ENCODE peak calls at places on chromosomes 1 and 21, in eight cellular contexts. S is heart left ventricle; N is OCI-LY7; L is sigmoid colon; M is BJ; F is CD8-positive, alpha-beta T cell; Y is Caco-2; Z is prostate gland. T is an unnamed sample. For H3K36me3, the result is how much of the 10 kb centered on the place peaks cover.

GRCh38 chr1:33332881-33333280 is 12.0 kb upstream of the A3GALT2 start:
- DNase-seq in S (no peak), N (no peak), L (no peak), M (no peak), F (no peak), Y (no peak), Z (no peak), T (peak)

GRCh38 chr1:233668725-233669294 is 54.9 kb downstream of the KCNK1 start:
- DNase-seq in S (peak), N (no peak), L (no peak), M (peak), F (no peak), Y (no peak), Z (no peak), T (no peak)

GRCh38 chr1:56068908-56069307 is 510.5 kb downstream of the PLPP3 start:
- DNase-seq in S (no peak), N (no peak), L (no peak), M (no peak), F (no peak), Y (no peak), Z (no peak), T (no peak)

GRCh38 chr1:22376976-22377375 is 74.7 kb upstream of the ZBTB40 start:
- DNase-seq in S (no peak), N (no peak), L (no peak), M (no peak), F (no peak), Y (no peak), Z (no peak), T (no peak)

GRCh38 chr1:6234502-6235295 is 1.1 kb downstream of the ICMT start:
- DNase-seq in S (no peak), N (peak), L (no peak), M (no peak), F (no peak), Y (no peak), Z (no peak), T (no peak)

GRCh38 chr21:14479387-14479786 is 66.7 kb downstream of the SAMSN1 start:
- DNase-seq in S (no peak), N (no peak), L (no peak), M (no peak), F (no peak), Y (no peak), Z (no peak), T (no peak)

GRCh38 chr1:214354440-214355148 is 73.6 kb downstream of the SMYD2 start:
- DNase-seq in S (no peak), N (no peak), L (no peak), M (no peak), F (no peak), Y (no peak), Z (no peak), T (no peak)

GRCh38 chr1:210448293-210448892 is 119.7 kb downstream of the HHAT start:
- DNase-seq in S (no peak), N (peak), L (no peak), M (no peak), F (no peak), Y (peak), Z (peak), T (no peak)

GRCh38 chr1:222618001-222618879 is at the start of gene MIA3:
- DNase-seq in S (peak), N (peak), L (peak), M (no peak), F (peak), Y (peak), Z (peak), T (peak)

GRCh38 chr1:98133151-98133550 is 212.3 kb upstream of the DPYD start:
- DNase-seq in S (no peak), N (no peak), L (no peak), M (no peak), F (no peak), Y (no peak), Z (no peak), T (no peak)

GRCh38 chr1:208476825-208477170 is 232.6 kb upstream of the PLXNA2 start:
- DNase-seq in S (no peak), N (no peak), L (no peak), M (no peak), F (no peak), Y (no peak), Z (no peak), T (no peak)

GRCh38 chr1:40421694-40422384 is 28.4 kb upstream of the ZFP69B start:
- DNase-seq in S (peak), N (no peak), L (no peak), M (no peak), F (no peak), Y (no peak), Z (no peak), T (no peak)

GRCh38 chr1:226737819-226738420 is 1.2 kb downstream of the ITPKB start:
- DNase-seq in S (peak), N (peak), L (peak), M (no peak), F (peak), Y (peak), Z (peak), T (peak)

GRCh38 chr1:55428944-55429931 is 214.1 kb upstream of the USP24 start:
- DNase-seq in S (peak), N (no peak), L (peak), M (peak), F (no peak), Y (peak), Z (no peak), T (no peak)

GRCh38 chr1:182120411-182121258 is 59.1 kb upstream of the ZNF648 start:
- DNase-seq in S (no peak), N (no peak), L (no peak), M (no peak), F (no peak), Y (peak), Z (peak), T (no peak)

GRCh38 chr1:53110370-53111072 is 31.9 kb downstream of the SLC1A7 start:
- DNase-seq in S (no peak), N (no peak), L (no peak), M (peak), F (no peak), Y (no peak), Z (no peak), T (no peak)

GRCh38 chr1:22876359-22877111 is 96.1 kb downstream of the LACTBL1 start:
- DNase-seq in S (peak), N (no peak), L (no peak), M (no peak), F (no peak), Y (no peak), Z (no peak), T (no peak)

GRCh38 chr1:229953736-229954326 is 113.2 kb upstream of the GALNT2 start:
- DNase-seq in S (no peak), N (no peak), L (no peak), M (no peak), F (no peak), Y (no peak), Z (no peak), T (no peak)

GRCh38 chr1:204520834-204521709 is 4.9 kb downstream of the MDM4 start:
- DNase-seq in S (no peak), N (peak), L (no peak), M (no peak), F (peak), Y (no peak), Z (no peak), T (no peak)

GRCh38 chr1:233905416-233906051 is 1.1 kb downstream of the SLC35F3 start:
- DNase-seq in S (no peak), N (no peak), L (no peak), M (no peak), F (no peak), Y (no peak), Z (no peak), T (no peak)

GRCh38 chr1:25590096-25590824 is 26.3 kb upstream of the MAN1C1 start:
- DNase-seq in S (peak), N (no peak), L (no peak), M (no peak), F (no peak), Y (peak), Z (peak), T (no peak)

DNA sequence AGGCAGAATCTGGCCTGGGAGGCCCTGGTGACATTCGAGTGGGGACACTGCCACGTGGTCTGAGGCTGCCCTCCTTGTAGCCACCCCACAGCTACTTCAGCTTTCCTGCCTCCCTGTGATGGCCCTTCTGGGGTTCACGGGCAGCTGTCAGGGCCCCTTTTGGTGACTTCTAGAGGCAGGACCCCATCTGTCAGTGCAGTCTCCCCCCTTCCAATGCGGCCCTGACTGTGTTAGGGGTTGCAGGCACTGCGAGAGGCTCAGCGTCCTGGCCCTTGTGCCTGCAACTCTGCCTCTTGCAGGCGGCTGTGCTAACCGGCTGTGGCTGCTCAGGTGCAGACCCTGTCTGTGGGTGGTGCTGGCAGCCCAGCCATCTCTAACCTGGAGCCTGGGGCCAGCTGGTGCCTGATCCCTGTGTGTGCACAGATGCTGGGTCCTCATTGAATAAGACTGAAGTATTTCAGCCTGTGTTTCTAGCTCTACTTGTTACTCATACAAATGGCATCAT is 62.2 kb downstream of the S100B start:
- DNase-seq in S (no peak), N (no peak), L (peak), M (no peak), F (no peak), Y (no peak), Z (no peak), T (no peak)
- TF ChIP-seq CTCF in S (no peak), N (no peak), L (no peak), M (no peak), F (no peak), Y (no peak), Z (no peak), T (no peak)

DNA sequence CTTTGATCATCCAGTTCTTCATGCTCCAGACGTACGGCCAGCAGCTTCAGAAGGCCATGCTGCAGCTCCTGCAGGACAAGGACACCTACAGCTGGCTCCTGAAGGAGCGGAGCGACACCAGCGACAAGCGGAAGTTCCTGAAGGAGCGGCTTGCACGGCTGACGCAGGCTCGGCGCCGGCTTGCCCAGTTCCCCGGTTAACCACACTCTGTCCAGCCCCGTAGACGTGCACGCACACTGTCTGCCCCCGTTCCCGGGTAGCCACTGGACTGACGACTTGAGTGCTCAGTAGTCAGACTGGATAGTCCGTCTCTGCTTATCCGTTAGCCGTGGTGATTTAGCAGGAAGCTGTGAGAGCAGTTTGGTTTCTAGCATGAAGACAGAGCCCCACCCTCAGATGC is 32.5 kb downstream of the MX1 start:
- DNase-seq in S (no peak), N (no peak), L (no peak), M (no peak), F (no peak), Y (no peak), Z (no peak), T (no peak)
- H3K36me3 ChIP-seq in S (under half), N (under half), L (under half), M (under half), F (under half), Y (under half), Z (under half), T (under half)

GRCh38 chr21:33373451-33373850 is 29.8 kb upstream of the IFNGR2 start:
- DNase-seq in S (no peak), N (no peak), L (no peak), M (no peak), F (no peak), Y (no peak), Z (no peak), T (peak)
- TF ChIP-seq CTCF in S (no peak), N (no peak), L (no peak), M (no peak), F (no peak), Y (no peak), Z (no peak), T (no peak)

GRCh38 chr1:161121838-161122237 is 3.9 kb downstream of the NIT1 start:
- DNase-seq in S (no peak), N (no peak), L (no peak), M (no peak), F (no peak), Y (no peak), Z (no peak), T (no peak)
- H3K36me3 ChIP-seq in S (under half), N (half or more), L (under half), M (under half), F (under half), Y (under half), Z (under half), T (half or more)

GRCh38 chr1:31714442-31715096 is 10.8 kb upstream of the COL16A1 start:
- DNase-seq in S (peak), N (peak), L (peak), M (peak), F (peak), Y (peak), Z (peak), T (peak)
- TF ChIP-seq CTCF in S (peak), N (peak), L (no peak), M (peak), F (no peak), Y (peak), Z (peak), T (peak)

GRCh38 chr1:236044346-236044745 is 20.5 kb downstream of the NID1 start:
- DNase-seq in S (no peak), N (no peak), L (no peak), M (no peak), F (no peak), Y (no peak), Z (no peak), T (no peak)

GRCh38 chr1:236045771-236046170 is 19.1 kb downstream of the NID1 start:
- DNase-seq in S (no peak), N (no peak), L (no peak), M (no peak), F (no peak), Y (no peak), Z (no peak), T (no peak)

GRCh38 chr1:236038034-236038433 is 26.9 kb downstream of the NID1 start:
- DNase-seq in S (no peak), N (no peak), L (peak), M (no peak), F (no peak), Y (no peak), Z (no peak), T (no peak)

GRCh38 chr1:236039736-236040670 is 24.9 kb downstream of the NID1 start:
- DNase-seq in S (no peak), N (no peak), L (peak), M (peak), F (no peak), Y (peak), Z (no peak), T (no peak)

GRCh38 chr1:236041899-236042618 is 22.8 kb downstream of the NID1 start:
- DNase-seq in S (no peak), N (no peak), L (peak), M (no peak), F (no peak), Y (no peak), Z (no peak), T (no peak)
- H3K36me3 ChIP-seq in S (under half), N (under half), L (under half), M (under half), F (under half), Y (under half), Z (under half), T (under half)

GRCh38 chr1:3547055-3548005 is 64.0 kb downstream of the MEGF6 start:
- DNase-seq in S (no peak), N (no peak), L (no peak), M (no peak), F (no peak), Y (no peak), Z (peak), T (no peak)
- TF ChIP-seq CTCF in S (no peak), N (no peak), L (no peak), M (no peak), F (no peak), Y (no peak), Z (no peak), T (no peak)

T was measured in suprapubic skin.